ENCODE peak calls at places on chromosome 21, in five cellular contexts. F is hepatocyte, U is BJ, R is A673, S is IMR-90. M is an unnamed sample.

GRCh38 chr21:41566500-41567014 is 58.6 kb upstream of the TMPRSS2 start:
- DNase-seq in F (no peak), U (no peak), S (no peak), R (no peak), M (no peak)

GRCh38 chr21:36976882-36977651 is 10.6 kb upstream of the HLCS start:
- DNase-seq in F (peak; percentile 80), R (peak; percentile 90), S (peak; percentile 75), U (peak; percentile 46), M (no peak)

GRCh38 chr21:25688284-25689035 is 46.2 kb downstream of the ATP5PF start:
- DNase-seq in F (no peak), U (no peak), S (no peak), R (no peak), M (no peak)

GRCh38 chr21:37534431-37534830 is 167.9 kb downstream of the DYRK1A start:
- DNase-seq in S (no peak), U (no peak), F (no peak), R (no peak), M (no peak)

GRCh38 chr21:39613029-39613934 is 542 bp downstream of the B3GALT5 start:
- DNase-seq in U (no peak), R (no peak), F (no peak), S (no peak), M (no peak)

GRCh38 chr21:38814126-38815059 is 8.7 kb downstream of the ETS2 start:
- DNase-seq in S (no peak), R (peak; percentile 83), U (no peak), F (no peak), M (no peak)

GRCh38 chr21:31663584-31664249 is 4.2 kb downstream of the SOD1 start:
- DNase-seq in U (no peak), S (no peak), F (no peak), R (no peak), M (no peak)

GRCh38 chr21:25733859-25734653 is 648 bp downstream of the ATP5PF start:
- DNase-seq in R (peak; percentile 6), U (no peak), S (peak; percentile 35), F (peak; percentile 63), M (peak; percentile 51)

GRCh38 chr21:37712204-37712934 is 203.9 kb downstream of the KCNJ6 start:
- DNase-seq in U (no peak), S (peak; percentile 73), R (peak; percentile 77), F (peak; percentile 86), M (peak; percentile 71)

GRCh38 chr21:26732442-26733221 is 112.6 kb downstream of the ADAMTS1 start:
- DNase-seq in U (no peak), S (peak; percentile 57), F (peak; percentile 66), R (peak; percentile 61), M (no peak)

GRCh38 chr21:26522704-26523103 is 50.4 kb downstream of the CYYR1 start:
- DNase-seq in S (no peak), R (no peak), F (no peak), U (no peak), M (no peak)

GRCh38 chr21:38798481-38798882 is 7.2 kb upstream of the ETS2 start:
- DNase-seq in U (no peak), S (no peak), R (peak; percentile 42), F (peak; percentile 88), M (no peak)

GRCh38 chr21:23016617-23017016 is 2018.4 kb downstream of the NCAM2 start:
- DNase-seq in F (peak; percentile 35), R (peak; percentile 52), U (no peak), S (no peak), M (no peak)

GRCh38 chr21:37220433-37220980 is 46.6 kb downstream of the VPS26C start:
- DNase-seq in S (peak; percentile 50), R (peak; percentile 44), F (no peak), U (no peak), M (no peak)

GRCh38 chr21:39001341-39001740 is 181.9 kb downstream of the PSMG1 start:
- DNase-seq in F (no peak), R (no peak), S (peak; percentile 39), U (no peak), M (no peak)

GRCh38 chr21:23887709-23888303 is 1719.5 kb downstream of the MRPL39 start:
- DNase-seq in R (no peak), U (no peak), S (no peak), F (no peak), M (no peak)

GRCh38 chr21:41506526-41507520 is 1.1 kb downstream of the TMPRSS2 start:
- DNase-seq in R (no peak), U (no peak), F (no peak), S (no peak), M (peak; percentile 60)

GRCh38 chr21:37700641-37701202 is 215.5 kb downstream of the KCNJ6 start:
- DNase-seq in S (peak; percentile 84), F (peak; percentile 77), U (no peak), R (peak; percentile 86), M (no peak)

GRCh38 chr21:26513212-26513611 is 59.9 kb downstream of the CYYR1 start:
- DNase-seq in S (no peak), U (no peak), R (peak; percentile 23), F (no peak), M (no peak)

GRCh38 chr21:42653492-42654061 is at the start of gene PDE9A:
- DNase-seq in F (peak; percentile 88), R (peak; percentile 68), U (no peak), S (no peak), M (peak; percentile 59)

GRCh38 chr21:42652527-42653491 is 612 bp upstream of the PDE9A start:
- DNase-seq in F (peak; percentile 83), S (peak; percentile 31), R (peak; percentile 27), U (no peak), M (peak; percentile 85)

GRCh38 chr21:42654913-42655796 is 1.7 kb downstream of the PDE9A start:
- DNase-seq in S (no peak), U (no peak), R (no peak), F (no peak), M (no peak)

GRCh38 chr21:42655797-42656770 is 2.7 kb downstream of the PDE9A start:
- DNase-seq in R (no peak), S (no peak), U (no peak), F (peak; percentile 50), M (peak; percentile 46)

DNA sequence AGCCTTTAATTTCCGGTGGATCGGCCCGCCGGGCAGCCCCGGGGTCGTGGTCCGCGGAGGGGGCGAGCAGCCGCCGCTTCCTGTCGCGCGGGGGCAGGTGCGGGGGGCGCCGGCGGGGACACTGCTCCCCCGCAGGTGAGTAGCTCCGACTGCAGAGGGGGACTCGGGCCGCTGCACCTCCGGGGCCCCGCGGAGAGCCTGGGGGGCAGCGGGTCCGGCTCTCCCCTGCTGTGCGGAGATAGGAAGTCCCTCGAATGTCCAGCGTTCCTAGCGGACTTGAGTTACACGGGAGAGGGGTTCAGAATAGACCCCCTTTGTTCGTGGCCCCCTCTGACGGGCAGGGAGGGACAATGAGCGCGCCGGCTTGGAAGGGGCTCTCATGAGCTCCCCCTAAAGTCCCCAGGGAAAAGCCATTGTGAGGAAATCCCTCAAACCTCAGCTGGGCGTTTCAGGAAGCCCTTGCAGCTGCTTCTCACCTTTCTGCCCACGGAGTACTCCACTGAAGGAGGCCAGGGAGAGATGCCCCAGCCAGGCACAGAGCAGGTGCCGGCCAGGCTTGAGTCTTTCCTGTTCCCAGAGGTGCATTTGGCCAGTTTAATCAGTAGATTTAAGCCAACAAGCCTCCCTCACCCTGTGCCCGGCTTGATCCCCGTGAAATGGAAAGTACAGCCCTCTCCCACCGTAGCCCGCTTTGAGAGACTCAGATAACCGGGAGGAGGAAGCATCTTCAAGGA is 925 bp downstream of the PDE9A start:
- DNase-seq in F (peak; percentile 73), R (peak; percentile 78), U (no peak), S (no peak), M (no peak)
- H3K4me3 ChIP-seq in F (peak overlapping the region; percentile 96), R (peak overlapping the region; percentile 82), U (no peak overlapping the region), S (peak overlapping the region; percentile 45), M (peak overlapping the region; percentile 50)

GRCh38 chr21:29817450-29817849 is 122.3 kb downstream of the GRIK1 start:
- DNase-seq in S (no peak), F (no peak), U (no peak), R (no peak), M (peak; percentile 26)
- H3K4me3 ChIP-seq in S (no peak overlapping the region), F (no peak overlapping the region), U (no peak overlapping the region), R (no peak overlapping the region), M (no peak overlapping the region)

DNA sequence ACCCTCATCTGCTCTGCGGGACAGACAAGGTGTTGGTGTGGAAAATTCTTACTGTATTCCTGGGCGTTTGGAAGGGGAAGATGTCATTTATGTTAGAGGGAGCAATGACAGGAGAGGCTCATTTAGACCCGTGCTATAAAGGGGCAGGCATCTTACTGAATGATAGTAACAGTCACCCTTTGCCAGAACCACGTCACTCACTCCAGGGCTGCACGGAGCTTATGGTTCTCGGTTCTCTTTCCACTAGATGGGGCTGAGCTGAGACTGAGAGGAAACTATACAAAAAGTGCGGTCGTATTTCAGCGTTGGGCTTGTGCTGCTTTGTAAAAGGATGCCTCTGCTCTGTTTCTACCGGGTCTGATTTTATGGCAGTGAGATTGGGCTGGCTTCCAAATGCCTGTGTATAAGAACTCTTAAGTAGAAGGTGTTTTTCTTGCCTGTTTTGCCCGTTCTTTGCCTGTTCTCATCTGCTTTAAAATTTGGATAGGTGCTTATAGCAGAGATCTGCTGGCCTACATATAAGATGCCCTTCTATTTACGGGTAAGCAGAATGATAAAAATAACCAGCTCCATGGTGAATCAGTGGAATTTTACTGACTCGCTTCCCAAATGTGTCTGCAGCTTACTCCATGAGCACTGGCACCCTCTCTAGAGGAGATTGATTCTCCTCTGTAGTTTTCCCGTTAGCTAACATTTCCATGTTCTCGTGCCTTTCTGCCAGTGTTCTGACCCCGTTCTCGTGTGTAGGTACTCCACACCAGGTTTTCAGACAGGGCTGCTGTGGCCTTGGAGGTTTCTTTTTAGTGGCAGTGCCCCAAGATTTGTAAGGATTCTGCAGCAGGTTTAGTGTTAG is 55.9 kb downstream of the MRPS6 start:
- DNase-seq in S (peak; percentile 92), U (peak; percentile 59), F (peak; percentile 85), R (peak; percentile 94), M (no peak)
- H3K4me3 ChIP-seq in S (peak overlapping the region; percentile 20), U (no peak overlapping the region), F (no peak overlapping the region), R (peak overlapping the region; percentile 25), M (no peak overlapping the region)

GRCh38 chr21:17901458-17902092 is 82.4 kb upstream of the C21orf91 start:
- DNase-seq in U (no peak), S (peak; percentile 10), R (no peak), F (no peak), M (no peak)

GRCh38 chr21:17900990-17901385 is 81.8 kb upstream of the C21orf91 start:
- DNase-seq in U (no peak), F (no peak), S (no peak), R (no peak), M (no peak)

GRCh38 chr21:17900281-17900989 is 81.3 kb upstream of the C21orf91 start:
- DNase-seq in R (no peak), U (no peak), F (no peak), S (no peak), M (no peak)

GRCh38 chr21:17903929-17904639 is 84.9 kb upstream of the C21orf91 start:
- DNase-seq in U (no peak), F (no peak), S (no peak), R (no peak), M (no peak)

DNA sequence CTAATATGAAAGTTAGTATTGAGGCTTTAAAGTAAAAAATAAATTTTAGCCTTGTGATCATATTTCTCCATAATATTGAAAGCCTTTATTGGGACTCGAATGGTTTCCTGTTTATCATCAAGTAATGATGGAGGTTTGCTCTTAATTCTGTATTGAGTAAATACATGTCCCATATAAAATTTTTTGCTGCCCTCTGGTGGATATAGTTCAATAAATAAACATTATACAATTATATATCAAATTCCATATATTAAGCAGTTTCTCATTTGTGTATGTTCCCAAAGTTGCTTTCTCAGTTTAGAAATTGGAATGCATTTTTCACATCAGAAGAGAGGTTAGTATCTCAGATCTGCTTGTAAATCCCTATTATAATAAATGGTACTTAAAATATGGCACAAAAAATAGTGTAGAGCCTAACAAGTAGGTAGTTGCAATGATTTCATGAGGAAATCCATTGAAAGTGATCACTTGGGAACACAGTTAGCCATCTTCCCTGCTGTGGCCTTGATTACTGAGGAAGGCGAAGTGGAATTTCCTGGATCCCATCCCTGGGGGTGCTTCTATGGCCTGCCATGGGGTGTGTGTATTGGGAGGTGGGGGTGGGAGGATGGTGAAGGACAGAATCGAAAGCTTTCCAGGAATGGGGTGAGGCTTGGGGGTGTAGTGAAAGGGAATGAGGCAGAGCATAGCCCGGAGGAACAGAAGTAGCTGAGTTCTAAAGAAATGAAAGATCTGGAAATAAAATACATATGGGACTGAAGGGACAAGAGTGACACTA is 84.1 kb upstream of the C21orf91 start:
- DNase-seq in S (peak; percentile 49), R (peak; percentile 50), F (peak; percentile 56), U (no peak), M (no peak)
- H3K4me3 ChIP-seq in S (no peak overlapping the region), R (no peak overlapping the region), F (no peak overlapping the region), U (no peak overlapping the region), M (no peak overlapping the region)